ENCODE peak calls at places on chromosomes 4 and X, in nine cellular contexts. S is SK-N-SH, P is lower leg skin, M is MM.1S, L is lower lobe of right lung, O is dorsolateral prefrontal cortex, Y is progenitor cell of endocrine pancreas, E is astrocyte of the cerebellum, U is IMR-90. B is an unnamed sample.

GRCh38 chr4:6779667-6780565 is 2.6 kb upstream of the KIAA0232 start:
- DNase-seq in S (no peak), E (no peak), Y (no peak), M (no peak), U (peak), O (peak), P (peak), L (no peak), B (no peak)

GRCh38 chrX:55142206-55142918 is 53.5 kb downstream of the PAGE2 start:
- DNase-seq in U (no peak), M (no peak), E (no peak), P (no peak), O (no peak), L (no peak), Y (no peak), S (no peak), B (no peak)

GRCh38 chr4:173698557-173699262 is 168.7 kb upstream of the HAND2 start:
- DNase-seq in E (no peak), S (no peak), U (no peak), Y (no peak), L (no peak), P (no peak), O (no peak), M (no peak), B (no peak)

GRCh38 chrX:132257116-132257515 is 37.9 kb upstream of the RAP2C start:
- DNase-seq in Y (no peak), P (no peak), M (no peak), L (no peak), O (no peak), S (no peak), U (peak), E (peak), B (no peak)

GRCh38 chr4:151850751-151851150 is 89.9 kb upstream of the GATB start:
- DNase-seq in E (no peak), M (no peak), P (no peak), S (no peak), L (no peak), U (no peak), Y (no peak), O (no peak), B (no peak)

GRCh38 chr4:145182212-145182611 is 1.8 kb upstream of the OTUD4 start:
- DNase-seq in Y (no peak), P (no peak), L (no peak), U (no peak), M (peak), O (no peak), S (no peak), E (no peak), B (no peak)

GRCh38 chr4:10762541-10762940 is 78.0 kb upstream of the CLNK start:
- DNase-seq in U (peak), O (no peak), P (no peak), S (no peak), L (no peak), Y (no peak), E (peak), M (no peak), B (no peak)

GRCh38 chr4:8904041-8904501 is 32.4 kb upstream of the HMX1 start:
- DNase-seq in Y (no peak), M (no peak), S (no peak), L (no peak), U (no peak), P (peak), O (no peak), E (no peak), B (no peak)

GRCh38 chr4:75514949-75515612 is 808 bp downstream of the THAP6 start:
- DNase-seq in Y (no peak), P (no peak), M (peak), E (no peak), S (peak), O (no peak), U (no peak), L (no peak), B (no peak)

GRCh38 chrX:150087612-150088011 is 149.3 kb upstream of the EOLA2 start:
- DNase-seq in O (no peak), L (no peak), P (no peak), E (no peak), Y (no peak), M (no peak), S (no peak), U (no peak), B (no peak)
- TF ChIP-seq CTCF in O (no peak), L (no peak), P (no peak), E (no peak), Y (no peak), M (no peak), S (no peak), U (no peak), B (no peak)

GRCh38 chr4:17492876-17493275 is 19.0 kb downstream of the QDPR start:
- DNase-seq in U (no peak), L (no peak), P (peak), Y (no peak), O (no peak), E (no peak), S (no peak), M (no peak), B (no peak)

GRCh38 chr4:17489721-17490120 is 22.2 kb downstream of the QDPR start:
- DNase-seq in L (no peak), S (peak), Y (no peak), U (no peak), P (peak), M (no peak), E (no peak), O (no peak), B (no peak)

GRCh38 chr4:17490575-17491059 is 21.3 kb downstream of the QDPR start:
- DNase-seq in M (no peak), P (peak), S (peak), E (no peak), O (no peak), Y (no peak), U (no peak), L (no peak), B (no peak)

GRCh38 chr4:17492058-17492741 is 19.7 kb downstream of the QDPR start:
- DNase-seq in L (no peak), E (no peak), O (no peak), S (peak), M (no peak), P (peak), U (no peak), Y (no peak), B (no peak)

GRCh38 chr4:17491196-17491595 is 20.7 kb downstream of the QDPR start:
- DNase-seq in P (peak), S (peak), Y (no peak), E (no peak), M (no peak), L (no peak), U (no peak), O (no peak), B (no peak)
- TF ChIP-seq CTCF in P (no peak), S (no peak), Y (no peak), E (no peak), M (no peak), L (no peak), U (no peak), O (no peak), B (no peak)

GRCh38 chr4:134147941-134148340 is 53.6 kb downstream of the PABPC4L start:
- DNase-seq in P (no peak), L (no peak), S (no peak), M (no peak), E (no peak), U (no peak), O (no peak), Y (no peak), B (no peak)

GRCh38 chr4:134144337-134144736 is 57.3 kb downstream of the PABPC4L start:
- DNase-seq in E (no peak), P (no peak), L (no peak), O (no peak), S (no peak), Y (no peak), M (no peak), U (no peak), B (no peak)

GRCh38 chr4:134141728-134142127 is 59.9 kb downstream of the PABPC4L start:
- DNase-seq in L (no peak), O (no peak), M (no peak), E (no peak), S (no peak), U (no peak), Y (no peak), P (no peak), B (no peak)

GRCh38 chr4:134145369-134145768 is 56.2 kb downstream of the PABPC4L start:
- DNase-seq in L (no peak), U (no peak), P (no peak), O (no peak), S (no peak), Y (no peak), E (no peak), M (no peak), B (no peak)
- TF ChIP-seq CTCF in L (no peak), U (no peak), P (no peak), O (no peak), S (no peak), Y (no peak), E (no peak), M (no peak), B (no peak)

DNA sequence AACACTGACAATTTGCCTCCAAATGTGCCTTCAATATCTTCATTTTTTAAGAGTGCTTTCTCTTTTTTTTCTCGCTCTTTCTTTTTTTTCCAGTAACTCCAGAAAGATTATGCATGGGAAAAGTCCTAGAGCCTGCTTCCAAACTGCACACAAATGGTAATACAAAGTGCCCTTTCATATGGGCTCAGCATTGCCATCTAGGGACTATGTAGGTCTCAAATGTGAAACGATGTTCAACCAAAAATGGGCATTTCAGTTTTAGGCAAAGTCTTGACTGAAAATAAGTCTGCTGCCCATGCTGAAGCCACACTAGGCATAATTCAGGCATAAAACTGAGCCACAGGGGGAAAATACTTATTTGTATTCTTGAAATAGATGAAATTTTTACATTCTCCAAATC is 65.6 kb downstream of the SYNPO2 start:
- DNase-seq in E (no peak), Y (no peak), U (peak), O (no peak), M (no peak), P (no peak), L (no peak), S (no peak), B (no peak)
- TF ChIP-seq CTCF in E (peak), Y (peak), U (peak), O (no peak), M (no peak), P (no peak), L (no peak), S (peak), B (peak)

DNA sequence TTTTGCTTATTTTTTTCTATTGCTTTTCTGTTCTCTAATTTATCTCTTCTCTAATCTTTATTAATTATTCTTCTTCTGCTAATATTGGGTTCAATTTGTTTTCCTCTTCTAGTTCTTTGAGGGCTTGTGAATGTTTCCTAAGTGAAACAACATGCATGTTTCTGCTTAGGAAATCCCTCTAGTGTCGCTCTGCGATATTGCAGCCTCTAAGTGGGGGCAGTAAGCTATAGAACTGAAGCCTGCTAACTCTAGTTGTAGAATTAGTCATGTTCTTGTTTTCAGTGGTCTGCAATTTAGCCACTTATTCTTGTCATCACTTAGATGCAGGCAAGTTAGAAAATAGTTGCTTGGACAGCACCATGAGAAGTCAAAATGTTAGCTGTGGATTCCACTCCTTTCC is 222.6 kb downstream of the SPIN4 start:
- DNase-seq in U (peak), O (no peak), L (no peak), P (no peak), M (peak), S (peak), Y (no peak), E (no peak), B (no peak)
- TF ChIP-seq CTCF in U (peak), O (no peak), L (peak), P (no peak), M (peak), S (peak), Y (peak), E (peak), B (peak)

GRCh38 chrX:136031626-136032025 is 46.4 kb downstream of the SLC9A6 start:
- DNase-seq in Y (no peak), U (no peak), E (no peak), M (peak), O (no peak), P (no peak), L (no peak), S (no peak), B (no peak)

GRCh38 chrX:136030357-136031225 is 45.4 kb downstream of the SLC9A6 start:
- DNase-seq in Y (no peak), E (peak), O (no peak), L (no peak), S (no peak), M (peak), P (no peak), U (peak), B (peak)

GRCh38 chrX:136032370-136032769 is 47.1 kb downstream of the SLC9A6 start:
- DNase-seq in P (no peak), O (no peak), U (no peak), L (no peak), E (no peak), M (peak), S (no peak), Y (no peak), B (no peak)

DNA sequence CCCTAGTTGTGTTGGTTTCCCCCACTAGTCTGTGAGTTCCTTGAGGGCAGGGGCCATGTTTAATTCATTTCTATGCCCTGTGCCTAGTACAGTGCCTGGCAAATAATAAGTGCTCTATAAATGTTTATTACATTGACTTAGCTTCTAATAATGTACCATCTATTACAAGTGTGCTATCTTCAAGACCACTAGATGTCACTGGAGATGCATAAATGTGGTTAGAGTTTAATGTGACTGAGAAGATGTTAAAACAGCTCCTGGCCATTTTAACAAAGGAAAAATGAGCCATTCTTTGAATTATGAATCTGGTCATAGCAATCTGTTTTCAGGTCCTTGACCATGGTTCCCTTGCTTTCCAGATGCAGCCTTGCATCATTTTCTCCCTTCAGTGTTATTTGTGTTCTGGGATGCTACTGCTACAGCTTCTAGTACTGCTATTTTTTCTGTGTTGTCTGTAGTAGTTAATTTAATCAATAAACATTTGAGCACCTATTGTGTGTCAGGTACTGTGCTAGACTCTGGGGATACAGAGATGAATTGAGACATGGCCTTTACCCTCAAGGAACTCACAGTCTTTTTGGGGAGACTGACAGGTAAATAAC is 43.2 kb downstream of the SLC9A6 start:
- DNase-seq in M (peak), P (no peak), Y (no peak), U (peak), O (no peak), S (peak), L (no peak), E (peak), B (peak)
- TF ChIP-seq CTCF in M (peak), P (no peak), Y (peak), U (peak), O (peak), S (peak), L (peak), E (peak), B (peak)

GRCh38 chr4:153465583-153465921 is 608 bp upstream of the TMEM131L start:
- DNase-seq in M (peak), E (no peak), P (no peak), Y (peak), U (peak), S (peak), L (peak), O (peak), B (no peak)
- TF ChIP-seq CTCF in M (no peak), E (peak), P (no peak), Y (peak), U (no peak), S (peak), L (peak), O (no peak), B (peak)

B was measured in AG09319.